ENCODE peak calls at places on chromosomes 3 and 15, in five cellular contexts. P is skeletal muscle cell, L is H54, A is A172, F is amniotic epithelial cell. K is an unnamed sample.

GRCh38 chr3:117885046-117885445 is 1149.6 kb downstream of the IGSF11 start:
- DNase-seq in P (no peak), L (no peak), A (no peak), F (no peak), K (peak)

GRCh38 chr3:108757404-108757982 is at the start of gene RETNLB:
- DNase-seq in P (no peak), L (no peak), A (no peak), F (no peak), K (no peak)

GRCh38 chr3:62987721-62988120 is 112.5 kb upstream of the CADPS start:
- DNase-seq in P (no peak), L (no peak), A (no peak), F (no peak), K (no peak)

GRCh38 chr3:36992806-36993325 is at the start of gene EPM2AIP1:
- DNase-seq in P (no peak), L (peak), A (no peak), F (no peak), K (no peak)

GRCh38 chr3:153029350-153029749 is 132.7 kb upstream of the RAP2B start:
- DNase-seq in P (peak), L (no peak), A (no peak), F (peak), K (peak)

GRCh38 chr3:112038863-112039262 is 4.3 kb downstream of the TMPRSS7 start:
- DNase-seq in P (no peak), L (peak), A (peak), F (peak), K (peak)

GRCh38 chr3:192825191-192825590 is 92.5 kb downstream of the MB21D2 start:
- DNase-seq in P (no peak), L (no peak), A (no peak), F (no peak), K (peak)

GRCh38 chr15:78927077-78927790 is 17.6 kb downstream of the CTSH start:
- DNase-seq in P (no peak), L (no peak), A (no peak), F (no peak), K (no peak)

GRCh38 chr15:67906382-67906781 is 66.5 kb upstream of the RNU6-1 start:
- DNase-seq in P (no peak), L (no peak), A (no peak), F (peak), K (peak)

GRCh38 chr3:16512435-16513140 is 911 bp downstream of the RFTN1 start:
- DNase-seq in P (no peak), L (peak), A (no peak), F (no peak), K (no peak)

GRCh38 chr3:138890555-138891187 is 55.9 kb upstream of the PIK3CB start:
- DNase-seq in P (no peak), L (no peak), A (no peak), F (no peak), K (no peak)

GRCh38 chr3:58565621-58566397 is 11.4 kb downstream of the FAM107A start:
- DNase-seq in P (no peak), L (no peak), A (no peak), F (no peak), K (no peak)

GRCh38 chr3:118272976-118273375 is 761.7 kb downstream of the IGSF11 start:
- DNase-seq in P (no peak), L (no peak), A (no peak), F (no peak), K (no peak)

GRCh38 chr15:67945951-67946700 is 106.3 kb upstream of the RNU6-1 start:
- DNase-seq in P (no peak), L (no peak), A (peak), F (peak), K (peak)

GRCh38 chr3:127485396-127486170 is 105.0 kb downstream of the TPRA1 start:
- DNase-seq in P (no peak), L (no peak), A (peak), F (no peak), K (no peak)

GRCh38 chr15:92714071-92714456 is 58.5 kb upstream of the FAM174B start:
- DNase-seq in P (no peak), L (no peak), A (peak), F (peak), K (peak)

GRCh38 chr3:148937477-148937876 is 53.9 kb upstream of the GYG1 start:
- DNase-seq in P (no peak), L (no peak), A (no peak), F (peak), K (no peak)

GRCh38 chr3:66816110-66816761 is 181.9 kb upstream of the KBTBD8 start:
- DNase-seq in P (peak), L (peak), A (peak), F (peak), K (peak)

GRCh38 chr3:177483182-177483967 is 286.1 kb upstream of the TBL1XR1 start:
- DNase-seq in P (no peak), L (no peak), A (no peak), F (no peak), K (no peak)

GRCh38 chr15:97745481-97746071 is 214.9 kb upstream of the ARRDC4 start:
- DNase-seq in P (no peak), L (no peak), A (peak), F (peak), K (peak)

GRCh38 chr3:21718161-21718765 is 32.7 kb downstream of the ZNF385D start:
- DNase-seq in P (peak), L (peak), A (peak), F (peak), K (peak)

GRCh38 chr15:65421360-65422215 is 1.2 kb downstream of the IGDCC4 start:
- DNase-seq in P (no peak), L (no peak), A (no peak), F (no peak), K (no peak)

GRCh38 chr3:95934181-95934580 is 880.2 kb upstream of the EPHA6 start:
- DNase-seq in P (no peak), L (no peak), A (no peak), F (no peak), K (no peak)

GRCh38 chr3:160927620-160928019 is 171.6 kb downstream of the PPM1L start:
- DNase-seq in P (no peak), L (no peak), A (no peak), F (no peak), K (no peak)

GRCh38 chr3:57755368-57756021 is 614 bp upstream of the SLMAP start:
- DNase-seq in P (peak), L (no peak), A (peak), F (peak), K (peak)

GRCh38 chr3:16978234-16978920 is 93.6 kb downstream of the PLCL2 start:
- DNase-seq in P (peak), L (no peak), A (no peak), F (no peak), K (no peak)

GRCh38 chr3:141152130-141152529 is 79.5 kb upstream of the PXYLP1 start:
- DNase-seq in P (no peak), L (no peak), A (no peak), F (no peak), K (no peak)

GRCh38 chr15:48680841-48681240 is 35.3 kb upstream of the FBN1 start:
- DNase-seq in P (peak), L (no peak), A (peak), F (peak), K (peak)

GRCh38 chr3:8660271-8660731 is 15.7 kb upstream of the SSUH2 start:
- DNase-seq in P (no peak), L (no peak), A (peak), F (peak), K (peak)

GRCh38 chr3:124650798-124651197 is 79.5 kb upstream of the UMPS start:
- DNase-seq in P (no peak), L (no peak), A (no peak), F (no peak), K (no peak)

GRCh38 chr3:146454796-146455195 is 14.6 kb downstream of the PLSCR2 start:
- DNase-seq in P (no peak), L (no peak), A (no peak), F (peak), K (no peak)

GRCh38 chr3:111616417-111617105 is 21.4 kb upstream of the ZBED2 start:
- DNase-seq in P (no peak), L (no peak), A (no peak), F (peak), K (no peak)

GRCh38 chr3:111070772-111071256 is 802 bp upstream of the NECTIN3 start:
- DNase-seq in P (no peak), L (peak), A (no peak), F (no peak), K (no peak)

GRCh38 chr3:197528190-197528589 is 27.6 kb downstream of the BDH1 start:
- DNase-seq in P (no peak), L (no peak), A (no peak), F (no peak), K (no peak)

GRCh38 chr15:40398413-40398873 is 7.2 kb upstream of the IVD start:
- DNase-seq in P (no peak), L (no peak), A (no peak), F (no peak), K (no peak)

GRCh38 chr15:40333922-40334492 is 6.7 kb downstream of the CCDC9B start:
- DNase-seq in P (peak), L (no peak), A (no peak), F (peak), K (peak)

GRCh38 chr3:39124876-39125836 is 17.7 kb downstream of the TTC21A start:
- DNase-seq in P (no peak), L (no peak), A (peak), F (peak), K (peak)